ENCODE peak calls at places on chromosomes 1 and 21, in ten cellular contexts. One of them, this sample, is unnamed. For H3K4me1 and H3K9me3, the result is how much of the 10 kb centered on the place peaks cover.

GRCh38 chr1:23772049-23772853 is 6.0 kb upstream of the PITHD1 start:
- DNase-seq in Peyer's patch: peak
- DNase-seq in K562: peak
- DNase-seq in body of pancreas: peak
- DNase-seq in endothelial cell of umbilical vein: peak
- DNase-seq in HCT116: peak
- DNase-seq in IMR-90: peak
- DNase-seq in tibial nerve: peak
- DNase-seq in esophagus muscularis mucosa: peak
- DNase-seq in heart left ventricle: peak
- DNase-seq in this sample: peak

GRCh38 chr21:38804617-38805281 is 980 bp upstream of the ETS2 start:
- DNase-seq in Peyer's patch: peak
- DNase-seq in K562: peak
- DNase-seq in body of pancreas: peak
- DNase-seq in endothelial cell of umbilical vein: peak
- DNase-seq in HCT116: peak
- DNase-seq in IMR-90: peak
- DNase-seq in tibial nerve: peak
- DNase-seq in esophagus muscularis mucosa: no peak
- DNase-seq in heart left ventricle: peak
- DNase-seq in this sample: peak

GRCh38 chr1:226603976-226604845 is 55.6 kb downstream of the STUM start:
- DNase-seq in Peyer's patch: no peak
- DNase-seq in K562: no peak
- DNase-seq in body of pancreas: no peak
- DNase-seq in endothelial cell of umbilical vein: no peak
- DNase-seq in HCT116: no peak
- DNase-seq in IMR-90: no peak
- DNase-seq in tibial nerve: no peak
- DNase-seq in esophagus muscularis mucosa: no peak
- DNase-seq in heart left ventricle: no peak
- DNase-seq in this sample: no peak

GRCh38 chr1:59601032-59601431 is 213.7 kb upstream of the HOOK1 start:
- DNase-seq in Peyer's patch: no peak
- DNase-seq in K562: no peak
- DNase-seq in body of pancreas: no peak
- DNase-seq in endothelial cell of umbilical vein: no peak
- DNase-seq in HCT116: no peak
- DNase-seq in IMR-90: no peak
- DNase-seq in tibial nerve: no peak
- DNase-seq in esophagus muscularis mucosa: no peak
- DNase-seq in heart left ventricle: peak
- DNase-seq in this sample: no peak

GRCh38 chr1:107529511-107530149 is 388.8 kb downstream of the NTNG1 start:
- DNase-seq in Peyer's patch: peak
- DNase-seq in K562: peak
- DNase-seq in body of pancreas: no peak
- DNase-seq in endothelial cell of umbilical vein: peak
- DNase-seq in HCT116: no peak
- DNase-seq in IMR-90: peak
- DNase-seq in tibial nerve: peak
- DNase-seq in esophagus muscularis mucosa: no peak
- DNase-seq in heart left ventricle: no peak
- DNase-seq in this sample: peak

GRCh38 chr21:39186676-39187075 is 3.4 kb upstream of the PSMG1 start:
- DNase-seq in Peyer's patch: no peak
- DNase-seq in K562: no peak
- DNase-seq in body of pancreas: no peak
- DNase-seq in endothelial cell of umbilical vein: no peak
- DNase-seq in HCT116: no peak
- DNase-seq in IMR-90: no peak
- DNase-seq in tibial nerve: no peak
- DNase-seq in esophagus muscularis mucosa: no peak
- DNase-seq in heart left ventricle: no peak
- DNase-seq in this sample: no peak

GRCh38 chr1:30743584-30744059 is 14.0 kb downstream of the LAPTM5 start:
- DNase-seq in Peyer's patch: peak
- DNase-seq in K562: no peak
- DNase-seq in body of pancreas: no peak
- DNase-seq in endothelial cell of umbilical vein: peak
- DNase-seq in HCT116: no peak
- DNase-seq in IMR-90: no peak
- DNase-seq in tibial nerve: no peak
- DNase-seq in esophagus muscularis mucosa: no peak
- DNase-seq in heart left ventricle: no peak
- DNase-seq in this sample: no peak

GRCh38 chr21:26939532-26940181 is 27.2 kb downstream of the ADAMTS5 start:
- DNase-seq in Peyer's patch: no peak
- DNase-seq in K562: no peak
- DNase-seq in body of pancreas: no peak
- DNase-seq in endothelial cell of umbilical vein: no peak
- DNase-seq in HCT116: no peak
- DNase-seq in IMR-90: peak
- DNase-seq in tibial nerve: no peak
- DNase-seq in esophagus muscularis mucosa: no peak
- DNase-seq in heart left ventricle: no peak
- DNase-seq in this sample: no peak

GRCh38 chr1:246971322-246971721 is 36.5 kb downstream of the ZNF695 start:
- DNase-seq in Peyer's patch: no peak
- DNase-seq in K562: no peak
- DNase-seq in body of pancreas: peak
- DNase-seq in endothelial cell of umbilical vein: peak
- DNase-seq in HCT116: no peak
- DNase-seq in IMR-90: peak
- DNase-seq in tibial nerve: peak
- DNase-seq in esophagus muscularis mucosa: no peak
- DNase-seq in heart left ventricle: peak
- DNase-seq in this sample: peak

DNA sequence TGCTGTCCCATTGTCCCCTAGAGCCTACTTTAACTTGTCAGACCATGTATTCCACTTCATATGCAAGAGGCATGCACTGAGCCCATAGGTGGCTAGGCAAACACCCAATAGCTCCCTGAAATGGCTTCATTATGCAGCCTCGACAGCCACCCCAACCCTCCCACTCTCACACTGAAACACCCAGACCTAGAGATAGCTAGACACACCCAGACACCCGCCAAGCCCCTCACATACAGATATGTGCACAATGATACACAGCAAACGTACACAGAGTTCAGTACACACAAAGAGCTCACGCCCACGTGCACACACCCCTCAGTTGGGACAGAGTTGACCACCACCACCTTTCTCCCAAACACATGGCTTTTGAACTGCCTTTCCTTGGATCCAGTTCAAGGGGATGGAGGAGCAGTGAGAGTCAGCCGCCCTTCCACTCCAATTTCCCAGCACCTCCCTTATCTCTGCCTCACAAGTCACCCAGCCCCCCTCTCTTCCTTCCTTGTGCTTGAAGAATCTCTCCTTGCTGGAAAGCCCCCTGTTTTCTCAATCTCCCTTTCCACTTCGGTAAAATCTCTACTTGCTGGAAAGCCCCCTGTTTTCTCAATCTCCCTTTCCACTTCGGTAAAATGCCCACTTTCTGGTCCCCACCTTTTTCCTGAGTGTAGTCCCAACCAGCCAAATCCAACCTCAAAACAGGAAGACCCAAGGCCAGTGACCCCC is 444 bp upstream of the ACKR1 start:
- DNase-seq in Peyer's patch: no peak
- DNase-seq in K562: peak
- DNase-seq in body of pancreas: no peak
- DNase-seq in endothelial cell of umbilical vein: peak
- DNase-seq in HCT116: no peak
- DNase-seq in IMR-90: no peak
- DNase-seq in tibial nerve: no peak
- DNase-seq in esophagus muscularis mucosa: no peak
- DNase-seq in heart left ventricle: no peak
- DNase-seq in this sample: no peak
- TF ChIP-seq POLR2A in Peyer's patch: no peak
- TF ChIP-seq POLR2A in K562: no peak
- TF ChIP-seq POLR2A in body of pancreas: no peak
- TF ChIP-seq POLR2A in endothelial cell of umbilical vein: no peak
- TF ChIP-seq POLR2A in HCT116: no peak
- TF ChIP-seq POLR2A in IMR-90: no peak
- TF ChIP-seq POLR2A in tibial nerve: no peak
- TF ChIP-seq POLR2A in esophagus muscularis mucosa: no peak
- TF ChIP-seq POLR2A in heart left ventricle: no peak
- TF ChIP-seq POLR2A in this sample: no peak

GRCh38 chr1:93699676-93700168 is 18.1 kb upstream of the BCAR3 start:
- DNase-seq in Peyer's patch: no peak
- DNase-seq in K562: no peak
- DNase-seq in body of pancreas: no peak
- DNase-seq in endothelial cell of umbilical vein: no peak
- DNase-seq in HCT116: no peak
- DNase-seq in IMR-90: no peak
- DNase-seq in tibial nerve: no peak
- DNase-seq in esophagus muscularis mucosa: no peak
- DNase-seq in heart left ventricle: no peak
- DNase-seq in this sample: no peak

GRCh38 chr1:93700532-93701469 is 19.2 kb upstream of the BCAR3 start:
- DNase-seq in Peyer's patch: no peak
- DNase-seq in K562: no peak
- DNase-seq in body of pancreas: no peak
- DNase-seq in endothelial cell of umbilical vein: no peak
- DNase-seq in HCT116: no peak
- DNase-seq in IMR-90: no peak
- DNase-seq in tibial nerve: no peak
- DNase-seq in esophagus muscularis mucosa: no peak
- DNase-seq in heart left ventricle: no peak
- DNase-seq in this sample: no peak

GRCh38 chr1:93702102-93702827 is 20.6 kb upstream of the BCAR3 start:
- DNase-seq in Peyer's patch: no peak
- DNase-seq in K562: no peak
- DNase-seq in body of pancreas: no peak
- DNase-seq in endothelial cell of umbilical vein: no peak
- DNase-seq in HCT116: no peak
- DNase-seq in IMR-90: no peak
- DNase-seq in tibial nerve: no peak
- DNase-seq in esophagus muscularis mucosa: no peak
- DNase-seq in heart left ventricle: peak
- DNase-seq in this sample: no peak

GRCh38 chr1:93702828-93703183 is 21.2 kb upstream of the BCAR3 start:
- DNase-seq in Peyer's patch: peak
- DNase-seq in K562: no peak
- DNase-seq in body of pancreas: no peak
- DNase-seq in endothelial cell of umbilical vein: peak
- DNase-seq in HCT116: no peak
- DNase-seq in IMR-90: no peak
- DNase-seq in tibial nerve: no peak
- DNase-seq in esophagus muscularis mucosa: no peak
- DNase-seq in heart left ventricle: no peak
- DNase-seq in this sample: peak

GRCh38 chr1:93701619-93702018 is 20.0 kb upstream of the BCAR3 start:
- DNase-seq in Peyer's patch: no peak
- DNase-seq in K562: no peak
- DNase-seq in body of pancreas: no peak
- DNase-seq in endothelial cell of umbilical vein: peak
- DNase-seq in HCT116: peak
- DNase-seq in IMR-90: peak
- DNase-seq in tibial nerve: no peak
- DNase-seq in esophagus muscularis mucosa: no peak
- DNase-seq in heart left ventricle: no peak
- DNase-seq in this sample: no peak
- H3K4me1 ChIP-seq in Peyer's patch: under half
- H3K4me1 ChIP-seq in K562: under half
- H3K4me1 ChIP-seq in body of pancreas: under half
- H3K4me1 ChIP-seq in endothelial cell of umbilical vein: under half
- H3K4me1 ChIP-seq in HCT116: half or more
- H3K4me1 ChIP-seq in IMR-90: under half
- H3K4me1 ChIP-seq in tibial nerve: under half
- H3K4me1 ChIP-seq in esophagus muscularis mucosa: under half
- H3K4me1 ChIP-seq in heart left ventricle: under half
- H3K4me1 ChIP-seq in this sample: under half

DNA sequence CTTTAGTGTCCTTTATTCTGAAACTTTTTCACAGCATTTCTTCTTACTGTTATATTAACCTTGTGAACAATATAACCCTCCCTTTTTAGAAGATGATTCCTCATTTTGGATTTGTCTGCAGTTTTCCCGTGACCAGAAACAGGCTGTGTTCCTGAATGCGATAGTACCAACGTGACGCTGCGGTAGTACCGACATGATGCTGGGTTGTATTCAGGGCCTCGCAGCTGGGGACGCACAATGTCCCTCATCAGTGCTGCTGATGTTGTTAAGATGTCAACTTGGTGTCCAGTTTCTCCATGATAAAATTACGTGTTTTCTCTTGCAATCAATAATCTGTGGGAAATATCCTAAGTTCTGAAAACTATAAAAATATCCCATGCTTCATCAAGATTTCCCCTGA is 761.4 kb upstream of the TPTE start:
- DNase-seq in Peyer's patch: no peak
- DNase-seq in K562: no peak
- DNase-seq in body of pancreas: no peak
- DNase-seq in endothelial cell of umbilical vein: no peak
- DNase-seq in HCT116: no peak
- DNase-seq in IMR-90: no peak
- DNase-seq in tibial nerve: no peak
- DNase-seq in esophagus muscularis mucosa: peak
- DNase-seq in heart left ventricle: no peak
- DNase-seq in this sample: no peak
- H3K9me3 ChIP-seq in Peyer's patch: under half
- H3K9me3 ChIP-seq in K562: under half
- H3K9me3 ChIP-seq in body of pancreas: under half
- H3K9me3 ChIP-seq in endothelial cell of umbilical vein: under half
- H3K9me3 ChIP-seq in HCT116: half or more
- H3K9me3 ChIP-seq in IMR-90: under half
- H3K9me3 ChIP-seq in tibial nerve: under half
- H3K9me3 ChIP-seq in esophagus muscularis mucosa: under half
- H3K9me3 ChIP-seq in heart left ventricle: under half
- H3K9me3 ChIP-seq in this sample: under half

DNA sequence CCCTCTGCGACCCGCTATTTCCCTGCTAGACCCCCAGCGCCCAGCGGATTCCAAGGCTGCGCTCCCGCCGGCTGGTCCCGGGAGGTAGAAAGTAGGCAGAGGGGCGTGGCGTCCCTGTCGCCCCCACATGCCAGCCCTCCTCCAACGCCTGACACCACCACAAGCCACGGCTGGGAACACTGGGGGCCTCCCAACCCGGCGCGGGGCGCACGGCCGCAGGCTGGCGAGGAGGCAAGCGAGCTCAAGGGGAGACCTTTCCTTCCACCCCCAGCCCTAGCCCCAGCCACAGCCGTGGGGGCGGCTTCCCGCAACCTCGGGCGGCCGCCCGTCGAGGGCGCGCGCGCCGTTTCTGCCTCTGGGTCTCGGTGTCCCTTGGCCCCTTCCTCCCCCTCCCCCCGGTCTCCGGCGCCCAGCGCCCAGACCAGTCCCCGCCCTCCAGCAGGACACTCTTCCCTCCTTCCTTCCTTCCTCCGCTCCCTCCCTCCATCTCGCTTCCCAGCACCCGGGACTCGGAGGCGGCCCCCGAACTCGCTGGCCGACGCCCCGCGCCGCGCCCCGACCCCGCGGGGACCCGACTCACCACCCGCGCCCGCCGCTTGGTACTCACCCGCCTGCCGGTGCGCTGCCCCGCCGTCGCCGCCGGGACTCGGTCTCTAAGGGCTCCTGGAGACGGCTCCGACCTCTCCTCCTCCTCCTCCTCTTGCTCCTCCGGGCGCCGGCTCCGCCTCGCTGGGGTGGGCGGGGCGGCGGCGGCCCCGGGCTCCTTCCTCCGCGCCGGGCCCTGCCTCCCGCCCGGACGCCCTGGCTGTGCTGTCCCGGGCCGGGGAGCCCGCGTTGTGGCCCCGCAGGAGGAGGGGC is at the start of gene GNG12:
- DNase-seq in Peyer's patch: no peak
- DNase-seq in K562: peak
- DNase-seq in body of pancreas: peak
- DNase-seq in endothelial cell of umbilical vein: peak
- DNase-seq in HCT116: peak
- DNase-seq in IMR-90: peak
- DNase-seq in tibial nerve: peak
- DNase-seq in esophagus muscularis mucosa: no peak
- DNase-seq in heart left ventricle: peak
- DNase-seq in this sample: peak
- TF ChIP-seq POLR2A in Peyer's patch: peak
- TF ChIP-seq POLR2A in K562: no peak
- TF ChIP-seq POLR2A in body of pancreas: peak
- TF ChIP-seq POLR2A in endothelial cell of umbilical vein: peak
- TF ChIP-seq POLR2A in HCT116: peak
- TF ChIP-seq POLR2A in IMR-90: peak
- TF ChIP-seq POLR2A in tibial nerve: no peak
- TF ChIP-seq POLR2A in esophagus muscularis mucosa: no peak
- TF ChIP-seq POLR2A in heart left ventricle: peak
- TF ChIP-seq POLR2A in this sample: peak

This sample was measured in adrenal gland.